ENCODE peak calls at places on chromosomes 16 and 17, in four cellular contexts. R is fibroblast of pulmonary artery, T is skeletal muscle cell, V is thoracic aorta. P is an unnamed sample.

GRCh38 chr17:42743595-42744282 is 1.1 kb downstream of the EZH1 start:
- DNase-seq in V (no peak), T (no peak), R (peak), P (no peak)

GRCh38 chr17:34656801-34657200 is 77.4 kb downstream of the TMEM132E start:
- DNase-seq in T (no peak), R (no peak), V (no peak), P (no peak)

GRCh38 chr17:62765351-62765750 is 42.8 kb downstream of the MARCHF10 start:
- DNase-seq in V (no peak), R (no peak), T (no peak), P (no peak)

GRCh38 chr16:88639231-88640038 is 1.1 kb downstream of the IL17C start:
- DNase-seq in R (no peak), V (no peak), T (no peak), P (no peak)

GRCh38 chr17:63116228-63116627 is 150.2 kb downstream of the TANC2 start:
- DNase-seq in T (no peak), R (no peak), V (no peak), P (no peak)

GRCh38 chr17:64781394-64781793 is 119.3 kb upstream of the SMURF2 start:
- DNase-seq in V (no peak), R (no peak), T (no peak), P (no peak)

GRCh38 chr17:76388966-76389888 is 4.8 kb downstream of the SPHK1 start:
- DNase-seq in T (no peak), V (no peak), R (no peak), P (no peak)

GRCh38 chr17:46780003-46780373 is 38.5 kb downstream of the WNT3 start:
- DNase-seq in V (no peak), T (no peak), R (no peak), P (no peak)

GRCh38 chr16:57064995-57065394 is 27.4 kb upstream of the CPNE2 start:
- DNase-seq in V (no peak), R (no peak), T (no peak), P (no peak)

GRCh38 chr17:2819921-2820501 is 23.8 kb downstream of the RAP1GAP2 start:
- DNase-seq in R (no peak), V (no peak), T (no peak), P (no peak)

GRCh38 chr16:87619360-87620200 is 17.3 kb downstream of the JPH3 start:
- DNase-seq in R (no peak), V (no peak), T (no peak), P (no peak)

GRCh38 chr17:68301438-68301959 is 10.2 kb downstream of the ARSG start:
- DNase-seq in T (no peak), V (no peak), R (no peak), P (no peak)

GRCh38 chr16:47694543-47694942 is 233.4 kb downstream of the PHKB start:
- DNase-seq in T (no peak), R (no peak), V (no peak), P (no peak)

GRCh38 chr17:40952675-40953074 is 14.1 kb downstream of the KRT39 start:
- DNase-seq in V (no peak), T (peak), R (peak), P (no peak)

GRCh38 chr17:69428252-69428980 is 13.9 kb downstream of the MAP2K6 start:
- DNase-seq in T (no peak), V (no peak), R (no peak), P (no peak)

GRCh38 chr16:17370233-17371013 is 100.3 kb downstream of the XYLT1 start:
- DNase-seq in T (peak), V (no peak), R (no peak), P (no peak)

GRCh38 chr17:17570207-17570797 is 21.2 kb downstream of the PEMT start:
- DNase-seq in V (no peak), R (peak), T (no peak), P (no peak)

GRCh38 chr17:29352146-29352545 is 38.0 kb upstream of the TAOK1 start:
- DNase-seq in T (no peak), R (no peak), V (no peak), P (no peak)

GRCh38 chr16:73192227-73192894 is 144.4 kb upstream of the ZFHX3 start:
- DNase-seq in V (no peak), T (no peak), R (no peak), P (no peak)

GRCh38 chr17:219696-220095 is 38.2 kb upstream of the DOC2B start:
- DNase-seq in T (no peak), R (no peak), V (no peak), P (no peak)

GRCh38 chr16:84356591-84357116 is 11.7 kb upstream of the ATP2C2 start:
- DNase-seq in R (no peak), V (no peak), T (no peak), P (no peak)

GRCh38 chr16:50680907-50681885 is at the start of gene SNX20:
- DNase-seq in V (no peak), R (no peak), T (no peak), P (no peak)

GRCh38 chr17:20145567-20145966 is 136.4 kb downstream of the SPECC1 start:
- DNase-seq in R (no peak), T (no peak), V (no peak), P (peak)

GRCh38 chr17:12637015-12637414 is 28.7 kb upstream of the MYOCD start:
- DNase-seq in V (peak), R (peak), T (peak), P (no peak)

GRCh38 chr16:58011652-58012051 is 10.4 kb downstream of the USB1 start:
- DNase-seq in R (peak), V (no peak), T (no peak), P (no peak)

GRCh38 chr17:29292071-29292991 is 1.6 kb downstream of the NUFIP2 start:
- DNase-seq in T (no peak), R (peak), V (peak), P (no peak)

GRCh38 chr17:44345497-44346026 is 460 bp downstream of the GRN start:
- DNase-seq in R (peak), V (no peak), T (no peak), P (no peak)

GRCh38 chr17:81285179-81285878 is 9.8 kb downstream of the SLC38A10 start:
- DNase-seq in V (no peak), R (peak), T (no peak), P (peak)
- H3K4me3 ChIP-seq in V (peak), R (peak), T (peak), P (peak)

DNA sequence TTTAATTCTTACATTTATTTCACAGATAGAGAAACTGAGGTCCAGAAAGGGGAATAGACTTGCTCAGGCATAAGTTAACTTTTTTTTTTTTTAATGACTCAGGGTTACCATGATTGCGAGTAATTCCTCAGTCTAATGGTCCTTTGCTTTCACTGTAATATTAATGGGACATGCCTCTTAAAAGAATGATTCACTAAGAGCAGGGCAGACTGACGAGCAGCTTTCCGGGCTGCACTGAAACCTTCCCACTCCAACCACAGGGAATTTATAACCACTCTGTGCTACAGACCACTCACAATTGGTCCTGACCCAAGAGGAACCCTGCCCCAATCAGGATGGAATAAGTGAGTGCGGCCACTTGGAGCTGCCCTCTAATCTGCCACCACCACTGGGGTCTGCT is 5.7 kb downstream of the HOXB2 start:
- DNase-seq in R (peak), V (no peak), T (peak), P (no peak)
- H3K4me3 ChIP-seq in R (no peak), V (no peak), T (no peak), P (no peak)

GRCh38 chr16:66637806-66638205 is 33.3 kb downstream of the CMTM3 start:
- DNase-seq in R (no peak), V (no peak), T (no peak), P (no peak)

GRCh38 chr16:66639091-66639885 is 34.8 kb downstream of the CMTM3 start:
- DNase-seq in V (no peak), R (peak), T (no peak), P (no peak)

GRCh38 chr16:66636199-66636598 is 31.7 kb downstream of the CMTM3 start:
- DNase-seq in R (no peak), T (no peak), V (no peak), P (no peak)

GRCh38 chr16:66641387-66641786 is 36.9 kb downstream of the CMTM3 start:
- DNase-seq in V (no peak), R (no peak), T (no peak), P (no peak)

GRCh38 chr16:66640724-66641314 is 36.3 kb downstream of the CMTM3 start:
- DNase-seq in T (no peak), V (no peak), R (no peak), P (no peak)
- H3K4me3 ChIP-seq in T (no peak), V (no peak), R (no peak), P (no peak)

GRCh38 chr16:85943702-85944101 is 44.7 kb downstream of the IRF8 start:
- DNase-seq in V (no peak), R (no peak), T (no peak), P (no peak)

GRCh38 chr16:85944572-85945423 is 45.8 kb downstream of the IRF8 start:
- DNase-seq in T (no peak), R (no peak), V (no peak), P (no peak)

GRCh38 chr16:85946680-85947510 is 47.9 kb downstream of the IRF8 start:
- DNase-seq in R (no peak), V (no peak), T (no peak), P (no peak)

GRCh38 chr16:85947511-85948509 is 48.8 kb downstream of the IRF8 start:
- DNase-seq in R (no peak), V (no peak), T (no peak), P (no peak)

DNA sequence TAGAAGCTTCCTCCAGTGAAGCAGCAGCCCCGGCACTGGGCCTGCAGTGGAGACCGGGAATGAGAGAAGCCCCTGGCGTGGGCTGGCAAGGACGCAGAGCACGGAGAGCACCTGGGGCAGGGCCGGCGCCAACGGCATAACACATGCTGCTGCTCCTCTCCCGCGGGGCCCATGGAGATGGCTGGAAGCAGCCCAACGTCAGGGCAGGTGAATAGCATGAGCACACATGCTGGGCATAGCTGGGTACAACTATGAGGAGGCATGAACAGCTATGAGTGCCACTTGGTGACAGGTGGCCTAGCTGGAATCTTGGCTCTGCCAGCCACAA is 46.4 kb downstream of the IRF8 start:
- DNase-seq in V (no peak), T (no peak), R (no peak), P (no peak)
- H3K4me3 ChIP-seq in V (no peak), T (no peak), R (no peak), P (no peak)

GRCh38 chr17:8946071-8946470 is 19.4 kb downstream of the PIK3R5 start:
- DNase-seq in V (no peak), T (no peak), R (no peak), P (no peak)
- H3K4me3 ChIP-seq in V (no peak), T (no peak), R (no peak), P (no peak)

GRCh38 chr17:16486373-16487250 is 5.4 kb downstream of the LRRC75A start:
- DNase-seq in R (peak), T (peak), V (peak), P (no peak)
- H3K4me3 ChIP-seq in R (peak), T (peak), V (peak), P (peak)

GRCh38 chr17:80005360-80006338 is 30.0 kb downstream of the TBC1D16 start:
- DNase-seq in V (no peak), T (no peak), R (peak), P (no peak)
- H3K4me3 ChIP-seq in V (peak), T (no peak), R (no peak), P (peak)

DNA sequence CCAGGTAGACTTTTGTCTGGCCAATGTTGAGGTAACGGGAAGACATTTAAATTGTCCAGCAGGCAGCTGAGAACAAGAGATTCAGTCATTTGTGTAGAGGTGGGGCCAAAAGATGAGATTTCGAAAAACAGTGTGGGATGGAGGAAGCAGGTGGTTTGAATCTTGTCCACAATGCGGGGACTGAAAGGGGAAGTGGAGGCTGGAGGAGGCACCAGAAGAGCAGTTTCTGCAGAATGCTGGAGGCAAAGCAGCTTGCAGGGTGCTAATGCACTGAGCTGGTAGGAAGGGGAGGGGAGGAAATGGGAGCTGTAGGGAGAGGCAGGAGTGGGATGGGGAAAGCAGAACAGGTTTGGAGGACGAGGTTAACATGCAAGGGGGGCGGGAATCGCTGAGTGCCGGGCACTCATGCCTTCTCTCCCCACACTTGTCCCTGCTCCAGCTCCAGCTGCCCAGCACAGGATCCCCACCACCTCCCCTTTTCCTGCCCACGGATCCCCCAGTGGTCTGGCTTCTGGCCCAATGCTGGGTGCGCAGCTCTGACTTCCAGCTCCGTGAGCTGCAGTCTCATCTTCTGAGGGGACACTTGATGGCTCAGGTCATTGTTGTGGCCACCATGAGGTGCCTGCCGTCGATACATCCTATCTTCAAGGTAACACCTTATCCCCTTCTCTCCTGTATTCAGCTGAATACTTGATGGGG is 9.4 kb downstream of the C17orf100 start:
- DNase-seq in R (no peak), T (no peak), V (no peak), P (no peak)
- H3K4me3 ChIP-seq in R (no peak), T (no peak), V (no peak), P (no peak)

GRCh38 chr16:30926333-30926811 is 3.0 kb downstream of the FBXL19 start:
- DNase-seq in R (no peak), T (no peak), V (no peak), P (no peak)

GRCh38 chr16:30926937-30927788 is 3.8 kb downstream of the FBXL19 start:
- DNase-seq in R (no peak), T (no peak), V (no peak), P (no peak)

GRCh38 chr16:30929167-30929566 is 5.8 kb downstream of the FBXL19 start:
- DNase-seq in T (no peak), V (no peak), R (no peak), P (no peak)

GRCh38 chr16:30928390-30928789 is 5.0 kb downstream of the FBXL19 start:
- DNase-seq in T (no peak), V (no peak), R (no peak), P (no peak)

DNA sequence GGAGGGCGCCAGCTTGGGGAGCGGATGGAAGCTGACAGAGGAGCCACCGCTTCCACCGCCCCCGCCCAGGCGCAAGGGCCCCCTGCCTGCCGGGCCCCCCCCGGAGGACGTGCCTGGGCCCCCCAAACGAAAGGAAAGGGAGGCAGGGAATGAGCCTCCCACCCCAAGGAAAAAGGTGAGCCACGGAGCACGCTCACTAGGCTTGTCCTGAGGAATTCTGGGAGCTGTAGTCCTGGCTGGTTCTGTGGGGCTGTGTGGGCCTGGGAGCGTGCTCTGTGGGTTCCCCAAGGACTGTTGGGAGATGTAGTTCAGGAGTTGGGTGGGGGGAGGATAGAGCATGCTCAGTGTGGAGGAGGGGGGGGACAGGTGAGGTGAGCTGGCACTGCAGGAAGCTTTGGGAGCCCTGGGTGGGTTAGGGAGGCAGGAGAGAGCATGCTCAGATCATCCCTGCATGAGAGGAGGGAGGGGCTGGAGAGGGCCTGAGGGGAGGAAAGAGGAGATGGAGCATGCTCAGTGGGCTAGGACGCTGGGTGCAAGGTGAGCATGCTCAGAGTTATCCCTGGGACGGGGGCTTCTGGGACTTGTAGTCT is 4.5 kb downstream of the FBXL19 start:
- DNase-seq in V (no peak), T (no peak), R (peak), P (no peak)
- H3K4me3 ChIP-seq in V (no peak), T (no peak), R (no peak), P (no peak)

GRCh38 chr16:1532081-1532760 is 1.2 kb upstream of the TMEM204 start:
- DNase-seq in T (no peak), R (no peak), V (no peak), P (no peak)

GRCh38 chr16:1532771-1533170 is 695 bp upstream of the TMEM204 start:
- DNase-seq in T (no peak), V (no peak), R (no peak), P (no peak)

GRCh38 chr16:1533443-1533951 is at the start of gene TMEM204:
- DNase-seq in T (peak), R (peak), V (no peak), P (no peak)

GRCh38 chr16:1535391-1536291 is 2.2 kb downstream of the TMEM204 start:
- DNase-seq in R (no peak), T (no peak), V (no peak), P (no peak)

GRCh38 chr16:1534021-1535020 is 855 bp downstream of the TMEM204 start:
- DNase-seq in V (no peak), R (no peak), T (no peak), P (no peak)
- H3K4me3 ChIP-seq in V (peak), R (peak), T (peak), P (peak)